ENCODE peak calls at places on chromosomes 6 and 20, in nine cellular contexts. C is breast epithelium, U is uterus, M is IMR-90, T is heart left ventricle, O is tibial nerve, R is adrenal gland, L is A549, H is thyroid gland. A is an unnamed sample.

GRCh38 chr20:37992802-37993538 is 40.3 kb downstream of the TTI1 start:
- DNase-seq in C (peak; percentile 36), L (peak; percentile 51), U (no peak), M (peak; percentile 78), H (peak; percentile 29), O (no peak), T (no peak), R (peak; percentile 68), A (no peak)

GRCh38 chr6:47752801-47753200 is 29.0 kb upstream of the OPN5 start:
- DNase-seq in U (no peak), M (no peak), L (no peak), C (no peak), T (no peak), H (no peak), O (no peak), R (no peak), A (no peak)

GRCh38 chr6:29702519-29703103 is 20.6 kb upstream of the HLA-F start:
- DNase-seq in R (no peak), L (peak; percentile 56), H (peak; percentile 68), O (no peak), T (peak; percentile 91), U (no peak), C (no peak), M (no peak), A (peak; percentile 63)

GRCh38 chr20:12617076-12617475 is 391.7 kb upstream of the SPTLC3 start:
- DNase-seq in R (no peak), L (no peak), T (no peak), M (no peak), C (no peak), U (no peak), O (no peak), H (no peak), A (no peak)

GRCh38 chr6:8941578-8941977 is 506.2 kb upstream of the SLC35B3 start:
- DNase-seq in H (no peak), T (no peak), O (no peak), M (no peak), R (no peak), L (no peak), C (no peak), U (no peak), A (no peak)

GRCh38 chr6:107493158-107494057 is 3.5 kb downstream of the SOBP start:
- DNase-seq in L (no peak), C (no peak), R (no peak), T (no peak), H (no peak), M (peak; percentile 67), O (no peak), U (no peak), A (no peak)

GRCh38 chr20:33561981-33562601 is 72.2 kb downstream of the CBFA2T2 start:
- DNase-seq in M (peak; percentile 95), U (peak; percentile 94), R (peak; percentile 70), L (peak; percentile 53), T (no peak), O (peak; percentile 55), C (peak; percentile 24), H (peak; percentile 73), A (peak; percentile 69)

GRCh38 chr6:39199541-39199940 is 29.7 kb downstream of the KCNK5 start:
- DNase-seq in R (no peak), O (no peak), H (no peak), M (no peak), L (no peak), U (no peak), C (no peak), T (no peak), A (no peak)

GRCh38 chr6:28817808-28818145 is 106.0 kb downstream of the TRIM27 start:
- DNase-seq in C (no peak), M (no peak), L (no peak), H (no peak), O (no peak), T (no peak), R (no peak), U (no peak), A (no peak)

GRCh38 chr6:156827382-156827781 is 50.2 kb downstream of the ARID1B start:
- DNase-seq in H (no peak), T (no peak), L (no peak), U (peak; percentile 41), M (no peak), R (no peak), O (no peak), C (peak; percentile 38), A (no peak)

GRCh38 chr20:33465536-33466302 is 22.2 kb upstream of the SNTA1 start:
- DNase-seq in R (no peak), L (no peak), U (no peak), C (no peak), H (no peak), O (no peak), M (no peak), T (no peak), A (no peak)

GRCh38 chr6:143986463-143986862 is 21.6 kb downstream of the PLAGL1 start:
- DNase-seq in U (no peak), R (no peak), O (no peak), M (no peak), L (no peak), T (no peak), C (no peak), H (no peak), A (no peak)

DNA sequence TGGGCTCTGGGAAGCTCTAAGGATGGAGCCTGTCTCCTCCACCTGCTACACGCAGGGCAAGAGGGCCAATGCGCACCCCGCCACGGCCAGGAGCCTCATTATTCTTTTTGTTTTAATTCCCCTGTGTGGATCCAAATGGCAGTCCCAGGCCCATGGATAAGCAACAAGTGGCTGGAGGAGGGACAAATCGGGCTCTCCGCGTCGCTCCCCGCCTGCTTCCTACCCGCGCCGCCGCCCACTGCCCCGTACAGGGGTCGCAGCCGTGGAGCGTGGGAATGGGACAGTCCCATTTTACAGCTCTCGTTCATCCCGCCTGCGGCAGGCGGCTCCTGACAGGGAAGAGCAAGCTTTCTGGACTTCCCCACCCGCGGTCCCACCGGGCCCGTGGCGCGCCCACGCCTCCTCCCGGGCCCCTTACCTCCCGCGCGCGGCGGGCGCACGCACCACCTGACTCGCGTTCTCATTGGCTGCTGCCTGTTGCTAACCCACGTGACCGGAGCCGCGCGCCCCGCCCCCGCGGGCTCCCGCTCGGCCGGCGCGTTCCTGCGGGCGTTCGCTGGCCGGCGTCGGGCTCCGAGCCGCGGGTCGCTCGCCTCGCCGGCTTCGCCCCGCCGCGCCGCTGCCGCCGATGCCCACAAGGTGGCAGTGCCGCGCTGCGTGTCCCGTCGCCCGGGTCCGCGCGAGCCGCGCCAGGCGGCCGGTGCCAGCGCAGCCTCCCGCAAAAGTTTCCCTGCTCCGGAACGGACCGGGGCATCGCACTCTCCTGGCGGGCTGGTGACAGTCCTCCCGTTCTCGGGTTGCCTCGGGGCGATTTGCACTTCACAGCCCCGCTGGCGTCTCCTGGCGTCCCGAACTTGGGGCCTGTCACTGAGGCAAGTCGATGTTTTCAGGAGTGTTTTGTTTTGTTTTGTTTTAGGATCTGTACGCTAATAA is 93.4 kb downstream of the CD83 start:
- DNase-seq in R (peak; percentile 93), T (peak; percentile 97), O (peak; percentile 79), L (peak; percentile 76), H (peak; percentile 96), M (peak; percentile 90), U (peak; percentile 87), C (peak; percentile 87), A (peak; percentile 96)
- TF ChIP-seq POLR2A in R (peak; percentile 54), T (no peak), O (no peak), L (peak; percentile 62), H (peak; percentile 81), M (peak; percentile 75), U (peak; percentile 61), C (no peak), A (peak; percentile 42)

DNA sequence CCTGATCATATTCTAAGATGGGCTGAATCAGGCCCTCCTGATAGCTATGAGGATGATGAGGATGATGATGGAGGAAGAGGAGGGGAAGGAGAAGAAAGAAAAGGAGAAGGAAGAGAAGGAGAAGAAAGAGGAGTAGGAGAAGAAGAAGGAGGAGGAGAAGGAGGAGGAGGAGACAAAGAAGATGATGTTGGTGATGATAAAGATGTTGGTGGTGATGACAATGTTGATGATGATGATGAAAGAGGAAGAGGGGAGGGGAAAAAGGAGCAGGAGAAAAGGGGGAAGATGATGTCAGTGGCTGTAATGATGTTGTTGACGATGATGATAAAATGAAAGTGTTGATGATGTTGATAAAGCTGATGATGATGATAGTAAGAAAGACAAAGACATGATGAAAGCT is 119.5 kb downstream of the CDC5L start:
- DNase-seq in R (no peak), T (no peak), M (no peak), O (no peak), H (no peak), C (no peak), U (no peak), L (no peak), A (no peak)
- TF ChIP-seq CTCF in R (no peak), T (no peak), M (no peak), O (no peak), H (no peak), C (no peak), U (no peak), L (no peak), A (no peak)

DNA sequence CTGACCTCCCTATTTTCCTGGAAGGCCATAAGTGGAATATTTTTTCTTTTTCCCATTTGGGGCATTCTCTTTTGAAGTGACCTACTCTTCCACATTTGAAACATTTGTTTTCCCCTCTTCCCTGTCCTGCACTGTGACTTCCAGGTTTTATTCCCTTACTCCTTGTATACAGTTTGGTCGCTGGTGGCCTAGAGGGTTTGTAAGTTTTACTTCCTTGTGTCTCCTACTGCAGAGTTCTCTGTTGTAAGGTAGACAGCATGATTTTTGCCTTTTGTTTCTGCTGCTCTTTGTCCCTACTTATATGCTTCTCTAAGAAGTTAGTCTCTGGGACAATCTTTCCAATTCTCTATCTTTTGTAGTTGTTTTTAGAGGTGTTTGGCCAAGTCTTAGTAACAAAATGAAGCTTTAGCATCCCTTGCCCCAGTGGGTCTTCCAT is 7.4 kb upstream of the ZNFX1 start:
- DNase-seq in O (no peak), T (no peak), H (no peak), C (no peak), M (no peak), L (no peak), U (no peak), R (no peak), A (no peak)
- TF ChIP-seq POLR2A in O (no peak), T (no peak), H (no peak), C (no peak), M (no peak), L (no peak), U (no peak), R (no peak), A (no peak)

GRCh38 chr20:2144850-2145249 is 43.2 kb downstream of the STK35 start:
- DNase-seq in U (no peak), R (no peak), O (no peak), C (no peak), H (no peak), M (no peak), T (no peak), L (no peak), A (no peak)

GRCh38 chr20:2149507-2149906 is 47.9 kb downstream of the STK35 start:
- DNase-seq in O (no peak), T (no peak), U (no peak), M (peak; percentile 62), L (no peak), C (no peak), R (no peak), H (no peak), A (no peak)

GRCh38 chr20:2145376-2145775 is 43.7 kb downstream of the STK35 start:
- DNase-seq in C (no peak), R (no peak), L (no peak), T (no peak), O (no peak), U (no peak), M (peak; percentile 59), H (no peak), A (no peak)

GRCh38 chr20:2143594-2143993 is 42.0 kb downstream of the STK35 start:
- DNase-seq in T (no peak), M (no peak), H (no peak), C (no peak), L (no peak), O (no peak), U (no peak), R (no peak), A (no peak)

GRCh38 chr20:2146080-2146867 is 44.6 kb downstream of the STK35 start:
- DNase-seq in U (no peak), L (no peak), H (no peak), M (no peak), C (no peak), R (no peak), T (no peak), O (no peak), A (no peak)
- TF ChIP-seq CTCF in U (no peak), L (no peak), H (no peak), M (no peak), C (no peak), R (no peak), T (no peak), O (no peak), A (no peak)

A was measured in right lobe of liver.